ENCODE peak calls at places on chromosomes 4 and X, in nine cellular contexts. One of them, this sample, is unnamed.
A peak's percentile ranks its signal among the peaks of the same experiment; 100 is the strongest.

GRCh38 chr4:76305971-76306881 is at the start of gene STBD1:
- DNase-seq in upper lobe of left lung: peak; percentile 89
- DNase-seq in K562: peak; percentile 43
- DNase-seq in sigmoid colon: peak; percentile 89
- DNase-seq in A549: peak; percentile 44
- DNase-seq in tibial nerve: peak; percentile 26
- DNase-seq in HepG2: peak; percentile 68
- DNase-seq in ovary: peak; percentile 60
- DNase-seq in SK-N-SH: peak; percentile 86
- DNase-seq in this sample: peak; percentile 72

GRCh38 chr4:107699466-107700206 is 20.4 kb downstream of the PAPSS1 start:
- DNase-seq in sigmoid colon: no peak
- DNase-seq in K562: no peak
- DNase-seq in tibial nerve: no peak
- DNase-seq in SK-N-SH: no peak
- DNase-seq in ovary: no peak
- DNase-seq in A549: no peak
- DNase-seq in upper lobe of left lung: no peak
- DNase-seq in HepG2: no peak
- DNase-seq in this sample: no peak

GRCh38 chr4:6395466-6396228 is 76.8 kb downstream of the PPP2R2C start:
- DNase-seq in HepG2: no peak
- DNase-seq in sigmoid colon: no peak
- DNase-seq in upper lobe of left lung: no peak
- DNase-seq in tibial nerve: no peak
- DNase-seq in K562: no peak
- DNase-seq in A549: no peak
- DNase-seq in ovary: no peak
- DNase-seq in SK-N-SH: no peak
- DNase-seq in this sample: no peak

GRCh38 chrX:47854474-47854873 is 17.8 kb downstream of the ZNF81 start:
- DNase-seq in A549: no peak
- DNase-seq in HepG2: no peak
- DNase-seq in SK-N-SH: peak; percentile 14
- DNase-seq in sigmoid colon: no peak
- DNase-seq in upper lobe of left lung: no peak
- DNase-seq in K562: no peak
- DNase-seq in tibial nerve: no peak
- DNase-seq in ovary: peak; percentile 57
- DNase-seq in this sample: no peak

GRCh38 chrX:134520860-134521390 is 61.0 kb downstream of the HPRT1 start:
- DNase-seq in tibial nerve: no peak
- DNase-seq in A549: peak; percentile 50
- DNase-seq in SK-N-SH: peak; percentile 61
- DNase-seq in HepG2: peak; percentile 34
- DNase-seq in sigmoid colon: no peak
- DNase-seq in upper lobe of left lung: no peak
- DNase-seq in K562: peak; percentile 10
- DNase-seq in ovary: peak; percentile 36
- DNase-seq in this sample: no peak

GRCh38 chr4:72444104-72444503 is 124.9 kb downstream of the ADAMTS3 start:
- DNase-seq in SK-N-SH: no peak
- DNase-seq in HepG2: no peak
- DNase-seq in A549: no peak
- DNase-seq in ovary: no peak
- DNase-seq in tibial nerve: no peak
- DNase-seq in sigmoid colon: no peak
- DNase-seq in K562: no peak
- DNase-seq in upper lobe of left lung: no peak
- DNase-seq in this sample: no peak

GRCh38 chr4:178937130-178937529 is 1494.9 kb upstream of the AGA start:
- DNase-seq in A549: peak; percentile 1
- DNase-seq in HepG2: no peak
- DNase-seq in K562: no peak
- DNase-seq in sigmoid colon: no peak
- DNase-seq in SK-N-SH: no peak
- DNase-seq in tibial nerve: no peak
- DNase-seq in upper lobe of left lung: no peak
- DNase-seq in ovary: no peak
- DNase-seq in this sample: no peak

GRCh38 chrX:865422-865821 is 234.8 kb downstream of the SHOX start:
- DNase-seq in K562: no peak
- DNase-seq in ovary: no peak
- DNase-seq in upper lobe of left lung: no peak
- DNase-seq in A549: no peak
- DNase-seq in tibial nerve: no peak
- DNase-seq in SK-N-SH: no peak
- DNase-seq in sigmoid colon: no peak
- DNase-seq in HepG2: no peak
- DNase-seq in this sample: no peak

GRCh38 chr4:182324282-182324681 is 81.1 kb downstream of the TENM3 start:
- DNase-seq in HepG2: no peak
- DNase-seq in A549: no peak
- DNase-seq in sigmoid colon: no peak
- DNase-seq in K562: no peak
- DNase-seq in SK-N-SH: no peak
- DNase-seq in tibial nerve: no peak
- DNase-seq in ovary: no peak
- DNase-seq in upper lobe of left lung: no peak
- DNase-seq in this sample: no peak

GRCh38 chr4:65624651-65625050 is 45.6 kb downstream of the EPHA5 start:
- DNase-seq in sigmoid colon: no peak
- DNase-seq in HepG2: no peak
- DNase-seq in K562: no peak
- DNase-seq in upper lobe of left lung: no peak
- DNase-seq in A549: no peak
- DNase-seq in SK-N-SH: no peak
- DNase-seq in ovary: no peak
- DNase-seq in tibial nerve: no peak
- DNase-seq in this sample: no peak

GRCh38 chr4:5014007-5014682 is 5.1 kb downstream of the CYTL1 start:
- DNase-seq in HepG2: no peak
- DNase-seq in K562: no peak
- DNase-seq in ovary: no peak
- DNase-seq in upper lobe of left lung: no peak
- DNase-seq in A549: no peak
- DNase-seq in SK-N-SH: no peak
- DNase-seq in tibial nerve: no peak
- DNase-seq in sigmoid colon: no peak
- DNase-seq in this sample: no peak

GRCh38 chrX:84186603-84187358 is 1.2 kb downstream of the RPS6KA6 start:
- DNase-seq in SK-N-SH: no peak
- DNase-seq in upper lobe of left lung: no peak
- DNase-seq in tibial nerve: no peak
- DNase-seq in A549: peak; percentile 3
- DNase-seq in ovary: no peak
- DNase-seq in sigmoid colon: no peak
- DNase-seq in K562: no peak
- DNase-seq in HepG2: no peak
- DNase-seq in this sample: no peak

DNA sequence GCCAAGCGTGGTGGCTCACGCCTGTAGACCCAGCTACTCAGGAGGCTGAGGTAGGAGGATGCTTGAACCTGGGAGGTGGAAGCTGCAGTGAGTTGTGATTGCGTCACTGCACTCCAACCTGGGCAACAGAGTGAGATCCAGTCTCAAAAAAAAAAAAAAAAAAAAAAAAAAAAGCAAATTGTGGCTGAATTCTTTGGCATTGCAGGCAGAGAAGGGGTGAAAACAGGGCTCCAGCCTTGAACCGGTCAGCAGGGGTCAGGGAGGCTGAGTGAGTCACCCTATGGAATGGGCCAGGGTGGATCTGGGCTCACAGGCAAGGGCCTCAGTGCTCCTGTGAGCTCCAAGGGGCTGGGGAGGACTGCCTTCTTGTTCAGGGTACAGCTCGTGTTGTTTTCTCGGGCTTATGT is 13.2 kb upstream of the FAM3A start:
- DNase-seq in ovary: peak; percentile 79
- DNase-seq in K562: no peak
- DNase-seq in SK-N-SH: no peak
- DNase-seq in upper lobe of left lung: no peak
- DNase-seq in tibial nerve: no peak
- DNase-seq in A549: no peak
- DNase-seq in HepG2: peak; percentile 45
- DNase-seq in sigmoid colon: no peak
- DNase-seq in this sample: no peak
- TF ChIP-seq EP300 in ovary: no peak
- TF ChIP-seq EP300 in K562: no peak
- TF ChIP-seq EP300 in SK-N-SH: no peak
- TF ChIP-seq EP300 in upper lobe of left lung: no peak
- TF ChIP-seq EP300 in tibial nerve: no peak
- TF ChIP-seq EP300 in A549: no peak
- TF ChIP-seq EP300 in HepG2: no peak
- TF ChIP-seq EP300 in sigmoid colon: no peak
- TF ChIP-seq EP300 in this sample: no peak

GRCh38 chr4:123411976-123412589 is 15.5 kb downstream of the SPRY1 start:
- DNase-seq in ovary: no peak
- DNase-seq in A549: no peak
- DNase-seq in upper lobe of left lung: no peak
- DNase-seq in sigmoid colon: no peak
- DNase-seq in tibial nerve: no peak
- DNase-seq in HepG2: no peak
- DNase-seq in SK-N-SH: no peak
- DNase-seq in K562: no peak
- DNase-seq in this sample: no peak
- H3K4me1 ChIP-seq in ovary: no peaks in the 10 kb centered on the region
- H3K4me1 ChIP-seq in A549: peaks cover 19% of the 10 kb centered on the region
- H3K4me1 ChIP-seq in upper lobe of left lung: peaks cover 6% of the 10 kb centered on the region
- H3K4me1 ChIP-seq in sigmoid colon: no peaks in the 10 kb centered on the region
- H3K4me1 ChIP-seq in tibial nerve: peaks cover 8% of the 10 kb centered on the region
- H3K4me1 ChIP-seq in HepG2: peaks cover 98% of the 10 kb centered on the region
- H3K4me1 ChIP-seq in SK-N-SH: peaks cover 30% of the 10 kb centered on the region
- H3K4me1 ChIP-seq in K562: peaks cover 2% of the 10 kb centered on the region
- H3K4me1 ChIP-seq in this sample: peaks cover 14% of the 10 kb centered on the region

GRCh38 chr4:1195894-1196401 is 23.6 kb upstream of the SPON2 start:
- DNase-seq in ovary: no peak
- DNase-seq in HepG2: no peak
- DNase-seq in K562: no peak
- DNase-seq in A549: no peak
- DNase-seq in SK-N-SH: peak; percentile 25
- DNase-seq in tibial nerve: peak; percentile 8
- DNase-seq in upper lobe of left lung: no peak
- DNase-seq in sigmoid colon: peak; percentile 63
- DNase-seq in this sample: peak; percentile 51

GRCh38 chr4:1193206-1194027 is 21.0 kb upstream of the SPON2 start:
- DNase-seq in A549: no peak
- DNase-seq in upper lobe of left lung: no peak
- DNase-seq in HepG2: no peak
- DNase-seq in tibial nerve: peak; percentile 10
- DNase-seq in sigmoid colon: peak; percentile 58
- DNase-seq in K562: no peak
- DNase-seq in ovary: no peak
- DNase-seq in SK-N-SH: peak; percentile 52
- DNase-seq in this sample: no peak

GRCh38 chr4:1192493-1193205 is 20.3 kb upstream of the SPON2 start:
- DNase-seq in SK-N-SH: peak; percentile 31
- DNase-seq in HepG2: no peak
- DNase-seq in K562: no peak
- DNase-seq in tibial nerve: peak; percentile 15
- DNase-seq in upper lobe of left lung: peak; percentile 20
- DNase-seq in A549: peak; percentile 35
- DNase-seq in sigmoid colon: peak; percentile 72
- DNase-seq in ovary: peak; percentile 30
- DNase-seq in this sample: peak; percentile 59

GRCh38 chr4:1195109-1195671 is 22.8 kb upstream of the SPON2 start:
- DNase-seq in K562: no peak
- DNase-seq in HepG2: no peak
- DNase-seq in tibial nerve: peak; percentile 10
- DNase-seq in upper lobe of left lung: no peak
- DNase-seq in sigmoid colon: peak; percentile 74
- DNase-seq in ovary: no peak
- DNase-seq in SK-N-SH: peak; percentile 43
- DNase-seq in A549: no peak
- DNase-seq in this sample: no peak

GRCh38 chr4:1194028-1194900 is 21.9 kb upstream of the SPON2 start:
- DNase-seq in ovary: peak; percentile 78
- DNase-seq in SK-N-SH: peak; percentile 87
- DNase-seq in tibial nerve: peak; percentile 12
- DNase-seq in sigmoid colon: peak; percentile 94
- DNase-seq in A549: no peak
- DNase-seq in HepG2: no peak
- DNase-seq in K562: no peak
- DNase-seq in upper lobe of left lung: peak; percentile 21
- DNase-seq in this sample: no peak
- TF ChIP-seq EP300 in ovary: no peak
- TF ChIP-seq EP300 in SK-N-SH: no peak
- TF ChIP-seq EP300 in tibial nerve: no peak
- TF ChIP-seq EP300 in sigmoid colon: peak; percentile 16
- TF ChIP-seq EP300 in A549: no peak
- TF ChIP-seq EP300 in HepG2: no peak
- TF ChIP-seq EP300 in K562: no peak
- TF ChIP-seq EP300 in upper lobe of left lung: no peak
- TF ChIP-seq EP300 in this sample: no peak

GRCh38 chrX:129762448-129762847 is 17.3 kb upstream of the SASH3 start:
- DNase-seq in tibial nerve: no peak
- DNase-seq in sigmoid colon: no peak
- DNase-seq in SK-N-SH: no peak
- DNase-seq in HepG2: no peak
- DNase-seq in K562: no peak
- DNase-seq in A549: no peak
- DNase-seq in upper lobe of left lung: no peak
- DNase-seq in ovary: no peak
- DNase-seq in this sample: no peak

GRCh38 chrX:129760155-129760554 is 19.6 kb upstream of the SASH3 start:
- DNase-seq in SK-N-SH: no peak
- DNase-seq in sigmoid colon: no peak
- DNase-seq in ovary: no peak
- DNase-seq in tibial nerve: no peak
- DNase-seq in HepG2: no peak
- DNase-seq in K562: no peak
- DNase-seq in A549: no peak
- DNase-seq in upper lobe of left lung: no peak
- DNase-seq in this sample: no peak

GRCh38 chrX:129760981-129761380 is 18.8 kb upstream of the SASH3 start:
- DNase-seq in SK-N-SH: no peak
- DNase-seq in tibial nerve: no peak
- DNase-seq in HepG2: no peak
- DNase-seq in K562: no peak
- DNase-seq in ovary: no peak
- DNase-seq in A549: no peak
- DNase-seq in upper lobe of left lung: no peak
- DNase-seq in sigmoid colon: no peak
- DNase-seq in this sample: no peak

GRCh38 chrX:129761596-129761995 is 18.2 kb upstream of the SASH3 start:
- DNase-seq in K562: no peak
- DNase-seq in A549: no peak
- DNase-seq in ovary: no peak
- DNase-seq in SK-N-SH: no peak
- DNase-seq in sigmoid colon: no peak
- DNase-seq in upper lobe of left lung: no peak
- DNase-seq in tibial nerve: no peak
- DNase-seq in HepG2: no peak
- DNase-seq in this sample: no peak

DNA sequence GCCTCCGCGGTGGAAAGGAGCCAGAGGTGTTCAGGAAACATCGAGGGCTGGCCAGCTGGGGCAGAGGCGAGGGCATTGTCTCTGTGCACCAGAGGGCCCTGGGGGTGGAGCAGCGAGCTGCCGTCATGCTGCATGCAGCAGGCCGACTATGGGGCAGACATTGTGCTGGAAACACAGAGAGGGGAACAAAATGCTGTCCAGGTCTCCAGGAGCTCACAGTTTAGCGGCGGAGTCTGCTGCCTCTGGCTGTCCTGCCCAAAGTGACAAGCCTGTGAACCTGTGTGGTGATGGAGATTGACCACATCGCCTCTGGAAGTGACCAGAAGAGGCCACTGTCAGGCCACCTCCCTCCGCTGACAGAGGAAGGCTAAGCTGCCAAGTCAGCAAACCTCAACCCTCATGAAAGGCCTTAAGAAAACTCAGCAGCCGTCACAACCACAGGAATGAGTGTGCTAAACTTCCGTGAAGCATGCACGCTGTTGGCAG is 20.1 kb upstream of the SASH3 start:
- DNase-seq in upper lobe of left lung: peak; percentile 67
- DNase-seq in sigmoid colon: no peak
- DNase-seq in ovary: no peak
- DNase-seq in HepG2: no peak
- DNase-seq in K562: peak; percentile 18
- DNase-seq in tibial nerve: peak; percentile 24
- DNase-seq in A549: no peak
- DNase-seq in SK-N-SH: no peak
- DNase-seq in this sample: no peak
- H3K4me1 ChIP-seq in upper lobe of left lung: no peaks in the 10 kb centered on the region
- H3K4me1 ChIP-seq in sigmoid colon: no peaks in the 10 kb centered on the region
- H3K4me1 ChIP-seq in ovary: no peaks in the 10 kb centered on the region
- H3K4me1 ChIP-seq in HepG2: no peaks in the 10 kb centered on the region
- H3K4me1 ChIP-seq in K562: peaks cover 12% of the 10 kb centered on the region
- H3K4me1 ChIP-seq in tibial nerve: peaks cover 12% of the 10 kb centered on the region
- H3K4me1 ChIP-seq in A549: no peaks in the 10 kb centered on the region
- H3K4me1 ChIP-seq in SK-N-SH: no peaks in the 10 kb centered on the region
- H3K4me1 ChIP-seq in this sample: no peaks in the 10 kb centered on the region